ENCODE peak calls at places on chromosome 7, in five cellular contexts. C is germinal center, A is HTR-8/SVneo, G is pancreas, N is amniotic stem cell. S is an unnamed sample.

GRCh38 chr7:94823952-94824351 is 83.4 kb upstream of the PPP1R9A start:
- DNase-seq in G (no peak), A (peak), C (no peak), N (no peak), S (peak)

GRCh38 chr7:54632696-54633095 is 90.5 kb downstream of the VSTM2A start:
- DNase-seq in N (no peak), C (no peak), A (no peak), G (no peak), S (no peak)

GRCh38 chr7:152025937-152026890 is 740 bp downstream of the GALNT11 start:
- DNase-seq in G (no peak), C (no peak), N (no peak), A (no peak), S (no peak)

GRCh38 chr7:155509725-155510551 is 36.4 kb downstream of the CNPY1 start:
- DNase-seq in G (no peak), C (no peak), N (no peak), A (no peak), S (no peak)

GRCh38 chr7:43014374-43014773 is 82.2 kb downstream of the MRPL32 start:
- DNase-seq in G (no peak), A (no peak), N (no peak), C (no peak), S (no peak)

GRCh38 chr7:45446195-45446944 is 127.8 kb upstream of the ADCY1 start:
- DNase-seq in G (no peak), A (no peak), C (no peak), N (no peak), S (no peak)

GRCh38 chr7:15558747-15559146 is 3.1 kb downstream of the AGMO start:
- DNase-seq in N (no peak), A (no peak), G (no peak), C (no peak), S (no peak)

GRCh38 chr7:8490391-8490790 is 57.0 kb downstream of the NXPH1 start:
- DNase-seq in N (no peak), A (no peak), G (no peak), C (no peak), S (no peak)

GRCh38 chr7:44309271-44310091 is 15.9 kb downstream of the CAMK2B start:
- DNase-seq in N (no peak), C (peak), A (no peak), G (peak), S (no peak)

GRCh38 chr7:42053834-42054233 is 183.2 kb downstream of the GLI3 start:
- DNase-seq in N (no peak), G (no peak), A (peak), C (no peak), S (no peak)

GRCh38 chr7:102431617-102432298 is 1.6 kb upstream of the ORAI2 start:
- DNase-seq in G (no peak), C (peak), A (no peak), N (no peak), S (no peak)

GRCh38 chr7:117019786-117020604 is 66.7 kb downstream of the ST7 start:
- DNase-seq in N (peak), G (peak), C (no peak), A (peak), S (peak)

GRCh38 chr7:135454060-135454459 is 55.8 kb downstream of the CNOT4 start:
- DNase-seq in A (no peak), C (no peak), N (no peak), G (no peak), S (no peak)

GRCh38 chr7:143514995-143515735 is 37.5 kb downstream of the TAS2R41 start:
- DNase-seq in A (no peak), G (no peak), N (no peak), C (no peak), S (no peak)

GRCh38 chr7:117385340-117386124 is 41.8 kb downstream of the ASZ1 start:
- DNase-seq in N (no peak), C (no peak), G (no peak), A (peak), S (no peak)

GRCh38 chr7:90655566-90655965 is 59.4 kb downstream of the CDK14 start:
- DNase-seq in A (peak), N (peak), G (no peak), C (peak), S (no peak)

GRCh38 chr7:26500749-26501352 is 209.2 kb downstream of the SNX10 start:
- DNase-seq in G (no peak), N (no peak), A (peak), C (peak), S (no peak)